ENCODE peak calls at places on chromosomes 11 and 22, in ten cellular contexts. L is naive thymus-derived CD4-positive, alpha-beta T cell; I is tibial nerve; O is vagina; M is uterus; A is H1; K is fibroblast of lung; V is psoas muscle; Z is CD8-positive, alpha-beta memory T cell; J is IMR-90. U is an unnamed sample.

GRCh38 chr11:131666006-131666405 is 295.6 kb downstream of the NTM start:
- DNase-seq in L (no peak), I (no peak), O (no peak), M (no peak), A (no peak), K (no peak), V (no peak), Z (no peak), J (no peak), U (no peak)

GRCh38 chr22:31734512-31734911 is 15.4 kb downstream of the PRR14L start:
- DNase-seq in L (no peak), I (no peak), O (no peak), M (no peak), A (no peak), K (peak; percentile 48), V (no peak), Z (no peak), J (peak; percentile 85), U (no peak)

GRCh38 chr11:105968021-105968697 is 53.9 kb downstream of the MSANTD4 start:
- DNase-seq in L (no peak), I (no peak), O (no peak), M (no peak), A (no peak), K (peak; percentile 65), V (no peak), Z (no peak), J (peak; percentile 70), U (no peak)

GRCh38 chr11:115168229-115168671 is 336.0 kb downstream of the CADM1 start:
- DNase-seq in L (no peak), I (no peak), O (peak; percentile 12), M (no peak), A (no peak), K (no peak), V (peak; percentile 71), Z (no peak), J (no peak), U (no peak)

GRCh38 chr11:114123692-114124330 is 64.3 kb downstream of the ZBTB16 start:
- DNase-seq in L (no peak), I (no peak), O (no peak), M (no peak), A (no peak), K (no peak), V (peak; percentile 76), Z (no peak), J (no peak), U (no peak)

GRCh38 chr11:2139118-2139490 is at the start of gene IGF2:
- DNase-seq in L (no peak), I (no peak), O (no peak), M (no peak), A (no peak), K (peak; percentile 25), V (peak; percentile 61), Z (no peak), J (no peak), U (no peak)

GRCh38 chr11:27216268-27217149 is 146.5 kb downstream of the CCDC34 start:
- DNase-seq in L (no peak), I (no peak), O (no peak), M (peak; percentile 63), A (peak; percentile 35), K (peak; percentile 77), V (peak; percentile 86), Z (no peak), J (peak; percentile 75), U (no peak)

GRCh38 chr11:80085563-80085962 is 644.7 kb upstream of the TENM4 start:
- DNase-seq in L (no peak), I (no peak), O (no peak), M (no peak), A (no peak), K (no peak), V (no peak), Z (no peak), J (no peak), U (no peak)

GRCh38 chr11:2869561-2870427 is 15.8 kb downstream of the CDKN1C start:
- DNase-seq in L (no peak), I (no peak), O (no peak), M (no peak), A (no peak), K (no peak), V (no peak), Z (no peak), J (no peak), U (peak; percentile 69)

GRCh38 chr11:9203715-9204311 is 61.3 kb downstream of the DENND5A start:
- DNase-seq in L (no peak), I (no peak), O (no peak), M (no peak), A (no peak), K (no peak), V (no peak), Z (peak; percentile 44), J (no peak), U (no peak)

GRCh38 chr22:34620832-34621231 is 445.1 kb upstream of the ISX start:
- DNase-seq in L (no peak), I (no peak), O (no peak), M (no peak), A (no peak), K (no peak), V (no peak), Z (no peak), J (no peak), U (no peak)

GRCh38 chr22:27247691-27248434 is 553.7 kb downstream of the MN1 start:
- DNase-seq in L (no peak), I (no peak), O (no peak), M (peak; percentile 66), A (no peak), K (peak; percentile 19), V (no peak), Z (no peak), J (no peak), U (no peak)

GRCh38 chr11:680476-680875 is 14.5 kb downstream of the DEAF1 start:
- DNase-seq in L (no peak), I (no peak), O (no peak), M (no peak), A (no peak), K (no peak), V (no peak), Z (no peak), J (no peak), U (no peak)

GRCh38 chr11:46264030-46264429 is 13.4 kb upstream of the CREB3L1 start:
- DNase-seq in L (no peak), I (no peak), O (no peak), M (no peak), A (no peak), K (no peak), V (no peak), Z (no peak), J (no peak), U (no peak)

GRCh38 chr11:12182650-12183511 is 72.5 kb downstream of the MICAL2 start:
- DNase-seq in L (peak; percentile 9), I (no peak), O (no peak), M (peak; percentile 87), A (no peak), K (peak; percentile 95), V (peak; percentile 52), Z (no peak), J (peak; percentile 98), U (no peak)

GRCh38 chr11:66421492-66422205 is 814 bp downstream of the NPAS4 start:
- DNase-seq in L (peak; percentile 93), I (peak; percentile 86), O (no peak), M (peak; percentile 95), A (peak; percentile 99), K (peak; percentile 90), V (peak; percentile 93), Z (peak; percentile 86), J (peak; percentile 87), U (peak; percentile 63)

DNA sequence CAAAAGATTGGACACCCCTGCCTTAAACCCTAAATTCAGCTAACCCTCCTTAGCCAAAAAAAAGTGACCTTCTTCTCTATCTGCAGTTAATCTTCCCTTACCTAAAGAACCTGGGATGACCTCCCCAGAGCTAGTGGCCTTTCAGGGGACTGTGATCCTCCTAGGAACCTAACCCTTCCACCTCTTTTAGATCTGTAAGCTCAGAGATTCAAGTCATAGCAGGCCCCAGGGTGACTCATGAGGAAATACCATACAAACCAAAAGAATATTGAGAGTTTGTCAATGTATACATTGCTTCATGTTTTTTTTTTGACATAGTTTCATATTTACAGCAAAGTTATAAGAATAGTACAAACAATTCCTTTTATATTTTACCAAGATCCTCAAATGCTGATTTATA is 38.3 kb upstream of the CXCR5 start:
- DNase-seq in L (peak; percentile 26), I (no peak), O (no peak), M (no peak), A (no peak), K (peak; percentile 64), V (no peak), Z (no peak), J (peak; percentile 70), U (no peak)
- H3K27ac ChIP-seq in L (no peak overlapping the region), I (no peak overlapping the region), O (no peak overlapping the region), M (no peak overlapping the region), A (no peak overlapping the region), K (no peak overlapping the region), V (no peak overlapping the region), Z (no peak overlapping the region), J (peak overlapping the region; percentile 85), U (no peak overlapping the region)

DNA sequence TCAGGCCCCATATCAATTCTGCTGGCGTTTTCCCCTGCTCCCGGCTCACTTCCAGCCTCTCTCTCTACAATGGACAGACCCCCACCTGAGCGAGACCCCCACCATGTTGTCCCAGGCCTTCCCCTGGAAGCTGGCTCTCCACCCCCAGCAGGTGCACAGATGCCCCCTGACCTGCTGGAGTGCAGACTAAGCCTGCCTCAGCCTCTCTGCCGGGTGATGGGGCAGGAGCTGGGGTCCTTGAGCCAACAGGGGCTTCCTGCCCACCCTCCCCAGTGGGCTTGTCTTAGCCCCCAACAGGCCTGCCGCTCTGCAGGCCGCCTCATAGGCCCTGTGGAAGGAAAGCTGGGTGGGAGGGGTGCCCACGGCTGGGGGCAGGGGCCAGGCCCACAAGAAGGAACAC is 10.0 kb downstream of the ELFN2 start:
- DNase-seq in L (no peak), I (no peak), O (no peak), M (no peak), A (no peak), K (no peak), V (no peak), Z (no peak), J (no peak), U (no peak)
- H3K27ac ChIP-seq in L (no peak overlapping the region), I (no peak overlapping the region), O (no peak overlapping the region), M (no peak overlapping the region), A (no peak overlapping the region), K (no peak overlapping the region), V (no peak overlapping the region), Z (no peak overlapping the region), J (no peak overlapping the region), U (no peak overlapping the region)

DNA sequence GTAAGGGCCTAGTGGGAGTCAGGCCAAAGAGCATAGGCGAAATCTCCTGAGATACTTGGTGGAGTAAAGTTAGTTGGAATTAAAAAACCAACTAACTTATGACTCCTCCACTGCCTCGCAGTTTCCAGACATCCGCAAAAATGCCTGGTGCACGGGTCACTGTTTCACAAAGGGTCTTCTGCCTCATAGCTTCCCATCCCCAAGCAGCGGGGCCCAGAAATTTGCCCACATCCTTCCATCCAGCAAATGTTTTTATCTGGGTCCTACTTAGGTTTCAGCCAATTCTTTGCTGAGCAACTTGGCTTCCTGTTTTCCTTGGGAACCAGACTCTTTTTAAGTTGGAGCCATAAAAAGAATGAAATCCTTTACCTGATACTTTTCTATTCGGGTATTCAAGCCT is 36.3 kb downstream of the FZD4 start:
- DNase-seq in L (no peak), I (no peak), O (no peak), M (no peak), A (no peak), K (no peak), V (no peak), Z (no peak), J (no peak), U (no peak)
- H3K27ac ChIP-seq in L (no peak overlapping the region), I (peak overlapping the region; percentile 10), O (peak overlapping the region; percentile 49), M (peak overlapping the region; percentile 66), A (no peak overlapping the region), K (no peak overlapping the region), V (peak overlapping the region; percentile 52), Z (no peak overlapping the region), J (peak overlapping the region; percentile 19), U (no peak overlapping the region)

GRCh38 chr11:75654314-75654713 is 14.5 kb downstream of the MAP6 start:
- DNase-seq in L (no peak), I (no peak), O (no peak), M (no peak), A (no peak), K (no peak), V (no peak), Z (no peak), J (peak; percentile 84), U (no peak)
- H3K27ac ChIP-seq in L (no peak overlapping the region), I (no peak overlapping the region), O (no peak overlapping the region), M (no peak overlapping the region), A (no peak overlapping the region), K (no peak overlapping the region), V (no peak overlapping the region), Z (no peak overlapping the region), J (peak overlapping the region; percentile 62), U (no peak overlapping the region)

U was measured in substantia nigra.